ENCODE peak calls at places on chromosomes 3 and 15, in eight cellular contexts. R is COR-L47; A is endothelial cell; B is NCI-H1092; V is glutamatergic neuron; L is germinal center; M is activated CD8-positive, alpha-beta memory T cell treated with anti-CD3 and anti-CD28 coated beads, Interleukin-2, amount 50 U/mL, for 4 hours; U is activated effector memory CD4-positive, alpha-beta T cell treated with anti-CD3 and anti-CD28 coated beads, Interleukin-2, amount 50 U/mL, for 16 hours. K is an unnamed sample.

GRCh38 chr15:38864827-38865604 is 300.4 kb upstream of the RASGRP1 start:
- DNase-seq in R (no peak), A (no peak), B (no peak), V (no peak), L (no peak), M (no peak), U (no peak), K (peak)

GRCh38 chr3:24591661-24592555 is 97.3 kb upstream of the THRB start:
- DNase-seq in R (no peak), A (no peak), B (no peak), V (no peak), L (no peak), M (no peak), U (no peak), K (peak)

GRCh38 chr15:33044598-33044997 is 149.9 kb downstream of the FMN1 start:
- DNase-seq in R (no peak), A (no peak), B (no peak), V (no peak), L (no peak), M (no peak), U (no peak), K (no peak)

GRCh38 chr3:10223676-10224639 is 24.3 kb upstream of the TATDN2 start:
- DNase-seq in R (no peak), A (no peak), B (no peak), V (no peak), L (no peak), M (peak), U (peak), K (no peak)

GRCh38 chr3:149658444-149659172 is 783 bp upstream of the WWTR1 start:
- DNase-seq in R (peak), A (peak), B (peak), V (peak), L (peak), M (peak), U (peak), K (peak)

GRCh38 chr3:8979262-8979661 is 16.0 kb upstream of the RAD18 start:
- DNase-seq in R (no peak), A (no peak), B (no peak), V (no peak), L (no peak), M (no peak), U (no peak), K (peak)

GRCh38 chr15:41620536-41621199 is 39.5 kb upstream of the MGA start:
- DNase-seq in R (no peak), A (no peak), B (no peak), V (no peak), L (no peak), M (no peak), U (no peak), K (no peak)

GRCh38 chr3:98701276-98701675 is 61.9 kb upstream of the ST3GAL6 start:
- DNase-seq in R (no peak), A (no peak), B (no peak), V (no peak), L (no peak), M (no peak), U (no peak), K (no peak)

GRCh38 chr3:194691481-194692281 is 6.0 kb downstream of the FAM43A start:
- DNase-seq in R (no peak), A (no peak), B (no peak), V (peak), L (peak), M (no peak), U (peak), K (no peak)

GRCh38 chr3:83843716-83844115 is 1115.1 kb upstream of the CADM2 start:
- DNase-seq in R (no peak), A (no peak), B (no peak), V (no peak), L (no peak), M (no peak), U (no peak), K (peak)

GRCh38 chr3:110419571-110419970 is 652.0 kb upstream of the NECTIN3 start:
- DNase-seq in R (no peak), A (no peak), B (no peak), V (no peak), L (no peak), M (no peak), U (no peak), K (peak)

GRCh38 chr15:25543156-25543555 is 104.3 kb upstream of the UBE3A start:
- DNase-seq in R (peak), A (no peak), B (peak), V (no peak), L (no peak), M (no peak), U (no peak), K (peak)

GRCh38 chr3:16136042-16136441 is 38.4 kb upstream of the GALNT15 start:
- DNase-seq in R (no peak), A (no peak), B (no peak), V (no peak), L (no peak), M (no peak), U (no peak), K (peak)

GRCh38 chr3:122678496-122678895 is 2.1 kb upstream of the PARP14 start:
- DNase-seq in R (no peak), A (no peak), B (no peak), V (no peak), L (no peak), M (no peak), U (no peak), K (no peak)

K was measured in fibroblast of lung.